ENCODE peak calls at places on chromosome 10, in five cellular contexts. One of them, this sample, is unnamed.

GRCh38 chr10:110205051-110205675 is 2.2 kb upstream of the MXI1 start:
- DNase-seq in esophagus squamous epithelium: no peak
- DNase-seq in tibial nerve: no peak
- DNase-seq in Panc1: no peak
- DNase-seq in CD4-positive, alpha-beta memory T cell: no peak
- DNase-seq in this sample: no peak

GRCh38 chr10:122774269-122774668 is 71.4 kb downstream of the CUZD1 start:
- DNase-seq in esophagus squamous epithelium: no peak
- DNase-seq in tibial nerve: no peak
- DNase-seq in Panc1: no peak
- DNase-seq in CD4-positive, alpha-beta memory T cell: no peak
- DNase-seq in this sample: no peak

GRCh38 chr10:72126184-72126871 is 38.0 kb upstream of the SPOCK2 start:
- DNase-seq in esophagus squamous epithelium: no peak
- DNase-seq in tibial nerve: no peak
- DNase-seq in Panc1: no peak
- DNase-seq in CD4-positive, alpha-beta memory T cell: peak; percentile 25
- DNase-seq in this sample: no peak

GRCh38 chr10:49758249-49758930 is 3.7 kb downstream of the OGDHL start:
- DNase-seq in esophagus squamous epithelium: no peak
- DNase-seq in tibial nerve: no peak
- DNase-seq in Panc1: no peak
- DNase-seq in CD4-positive, alpha-beta memory T cell: no peak
- DNase-seq in this sample: no peak

GRCh38 chr10:27426948-27427467 is 77.1 kb upstream of the RAB18 start:
- DNase-seq in esophagus squamous epithelium: no peak
- DNase-seq in tibial nerve: no peak
- DNase-seq in Panc1: no peak
- DNase-seq in CD4-positive, alpha-beta memory T cell: no peak
- DNase-seq in this sample: no peak

GRCh38 chr10:5461914-5462840 is 37.2 kb downstream of the CALML5 start:
- DNase-seq in esophagus squamous epithelium: no peak
- DNase-seq in tibial nerve: no peak
- DNase-seq in Panc1: no peak
- DNase-seq in CD4-positive, alpha-beta memory T cell: no peak
- DNase-seq in this sample: no peak

GRCh38 chr10:77501152-77501845 is 136.3 kb downstream of the KCNMA1 start:
- DNase-seq in esophagus squamous epithelium: no peak
- DNase-seq in tibial nerve: no peak
- DNase-seq in Panc1: peak; percentile 86
- DNase-seq in CD4-positive, alpha-beta memory T cell: no peak
- DNase-seq in this sample: no peak

GRCh38 chr10:18044976-18045720 is 93.4 kb downstream of the SLC39A12 start:
- DNase-seq in esophagus squamous epithelium: no peak
- DNase-seq in tibial nerve: no peak
- DNase-seq in Panc1: no peak
- DNase-seq in CD4-positive, alpha-beta memory T cell: no peak
- DNase-seq in this sample: no peak

GRCh38 chr10:97574374-97575100 is 2.0 kb downstream of the ANKRD2 start:
- DNase-seq in esophagus squamous epithelium: no peak
- DNase-seq in tibial nerve: no peak
- DNase-seq in Panc1: peak; percentile 94
- DNase-seq in CD4-positive, alpha-beta memory T cell: no peak
- DNase-seq in this sample: no peak

GRCh38 chr10:89805599-89806013 is 104.2 kb downstream of the KIF20B start:
- DNase-seq in esophagus squamous epithelium: no peak
- DNase-seq in tibial nerve: no peak
- DNase-seq in Panc1: no peak
- DNase-seq in CD4-positive, alpha-beta memory T cell: no peak
- DNase-seq in this sample: no peak

GRCh38 chr10:77041636-77042258 is 595.9 kb downstream of the KCNMA1 start:
- DNase-seq in esophagus squamous epithelium: no peak
- DNase-seq in tibial nerve: no peak
- DNase-seq in Panc1: no peak
- DNase-seq in CD4-positive, alpha-beta memory T cell: peak; percentile 29
- DNase-seq in this sample: peak; percentile 1

GRCh38 chr10:86644412-86645110 is 9.8 kb upstream of the OPN4 start:
- DNase-seq in esophagus squamous epithelium: no peak
- DNase-seq in tibial nerve: no peak
- DNase-seq in Panc1: no peak
- DNase-seq in CD4-positive, alpha-beta memory T cell: no peak
- DNase-seq in this sample: no peak

GRCh38 chr10:82162549-82163210 is 287.7 kb downstream of the NRG3 start:
- DNase-seq in esophagus squamous epithelium: no peak
- DNase-seq in tibial nerve: no peak
- DNase-seq in Panc1: no peak
- DNase-seq in CD4-positive, alpha-beta memory T cell: no peak
- DNase-seq in this sample: no peak
- H3K9me3 ChIP-seq in esophagus squamous epithelium: no peaks in the 10 kb centered on the region
- H3K9me3 ChIP-seq in tibial nerve: no peaks in the 10 kb centered on the region
- H3K9me3 ChIP-seq in Panc1: peaks cover 4% of the 10 kb centered on the region
- H3K9me3 ChIP-seq in CD4-positive, alpha-beta memory T cell: no peaks in the 10 kb centered on the region
- H3K9me3 ChIP-seq in this sample: no peaks in the 10 kb centered on the region

DNA sequence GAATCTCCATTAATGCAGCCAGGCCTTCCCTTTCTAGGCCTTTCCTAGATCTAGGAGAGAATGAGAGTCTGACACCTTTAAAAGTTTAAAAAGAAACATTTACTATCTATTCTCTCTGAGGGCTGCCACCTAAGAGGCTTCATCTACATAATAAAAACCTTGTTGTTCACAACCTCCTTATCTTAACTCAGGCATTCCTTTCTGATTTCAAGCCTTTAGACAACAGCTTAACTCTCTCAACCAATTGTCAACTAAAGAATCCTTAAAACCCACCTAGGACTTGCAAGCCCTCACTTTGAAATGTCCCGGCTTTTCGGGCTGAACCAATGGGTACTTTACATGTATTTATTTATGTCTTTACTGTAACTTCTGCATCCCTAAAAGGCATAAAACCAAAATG is 64.3 kb upstream of the RET start:
- DNase-seq in esophagus squamous epithelium: no peak
- DNase-seq in tibial nerve: no peak
- DNase-seq in Panc1: no peak
- DNase-seq in CD4-positive, alpha-beta memory T cell: no peak
- DNase-seq in this sample: no peak
- H3K27ac ChIP-seq in esophagus squamous epithelium: no peak overlapping the region
- H3K27ac ChIP-seq in tibial nerve: no peak overlapping the region
- H3K27ac ChIP-seq in Panc1: no peak overlapping the region
- H3K27ac ChIP-seq in CD4-positive, alpha-beta memory T cell: no peak overlapping the region
- H3K27ac ChIP-seq in this sample: no peak overlapping the region

DNA sequence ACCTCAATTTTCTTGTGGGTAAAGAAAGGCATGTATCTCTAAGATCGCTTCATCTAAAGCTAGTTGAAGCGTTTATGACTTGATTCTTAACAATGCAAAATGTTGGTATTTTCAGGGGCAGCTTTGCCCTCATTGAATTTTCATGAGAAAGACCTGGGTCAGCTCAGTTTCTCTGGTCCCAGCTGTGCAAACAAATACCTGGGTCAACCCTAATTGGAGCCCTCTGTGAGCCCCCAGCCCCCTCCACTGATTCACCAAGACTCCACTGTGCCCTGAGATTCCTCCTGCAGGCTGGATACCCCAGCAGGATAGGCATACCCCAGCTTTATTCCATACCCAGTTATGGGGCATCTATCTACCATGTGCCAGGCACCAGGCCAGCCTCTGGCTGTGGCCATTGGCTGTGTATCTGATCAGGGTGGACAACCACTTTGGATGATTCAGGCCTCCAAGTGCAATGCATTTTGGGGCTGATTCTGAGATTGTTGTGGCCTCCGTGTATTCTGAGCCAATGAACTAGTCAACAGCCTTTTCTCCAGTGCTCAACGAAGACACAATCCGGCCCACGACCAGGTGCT is 201.9 kb downstream of the MYOF start:
- DNase-seq in esophagus squamous epithelium: no peak
- DNase-seq in tibial nerve: no peak
- DNase-seq in Panc1: no peak
- DNase-seq in CD4-positive, alpha-beta memory T cell: no peak
- DNase-seq in this sample: no peak
- H3K9me3 ChIP-seq in esophagus squamous epithelium: no peaks in the 10 kb centered on the region
- H3K9me3 ChIP-seq in tibial nerve: no peaks in the 10 kb centered on the region
- H3K9me3 ChIP-seq in Panc1: no peaks in the 10 kb centered on the region
- H3K9me3 ChIP-seq in CD4-positive, alpha-beta memory T cell: no peaks in the 10 kb centered on the region
- H3K9me3 ChIP-seq in this sample: no peaks in the 10 kb centered on the region

GRCh38 chr10:124926548-124926947 is 15.4 kb upstream of the ZRANB1 start:
- DNase-seq in esophagus squamous epithelium: no peak
- DNase-seq in tibial nerve: no peak
- DNase-seq in Panc1: no peak
- DNase-seq in CD4-positive, alpha-beta memory T cell: no peak
- DNase-seq in this sample: no peak

GRCh38 chr10:124928084-124928483 is 13.8 kb upstream of the ZRANB1 start:
- DNase-seq in esophagus squamous epithelium: no peak
- DNase-seq in tibial nerve: no peak
- DNase-seq in Panc1: no peak
- DNase-seq in CD4-positive, alpha-beta memory T cell: no peak
- DNase-seq in this sample: no peak

GRCh38 chr10:124918906-124919305 is 23.0 kb upstream of the ZRANB1 start:
- DNase-seq in esophagus squamous epithelium: no peak
- DNase-seq in tibial nerve: no peak
- DNase-seq in Panc1: no peak
- DNase-seq in CD4-positive, alpha-beta memory T cell: no peak
- DNase-seq in this sample: no peak

GRCh38 chr10:124921261-124921660 is 20.7 kb upstream of the ZRANB1 start:
- DNase-seq in esophagus squamous epithelium: no peak
- DNase-seq in tibial nerve: no peak
- DNase-seq in Panc1: no peak
- DNase-seq in CD4-positive, alpha-beta memory T cell: no peak
- DNase-seq in this sample: no peak

DNA sequence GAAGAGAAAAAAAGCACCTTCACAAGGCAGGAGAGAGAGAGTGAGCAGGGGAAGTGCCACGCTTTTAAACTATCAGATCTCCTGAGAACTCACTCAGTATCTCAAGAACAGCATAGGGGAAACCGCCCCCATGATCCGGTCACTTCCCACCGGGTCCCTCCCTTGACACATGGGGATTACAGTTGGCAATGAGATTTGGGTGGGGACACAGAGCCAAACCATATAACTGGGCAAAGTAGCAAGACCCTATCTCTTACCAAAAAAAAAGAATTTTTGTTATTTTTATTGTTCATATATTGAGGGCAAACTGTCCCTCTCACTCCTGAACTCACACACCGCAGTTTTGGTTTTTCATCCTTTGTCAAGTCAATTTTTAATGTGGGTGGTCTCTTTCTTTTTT is 18.2 kb upstream of the ZRANB1 start:
- DNase-seq in esophagus squamous epithelium: no peak
- DNase-seq in tibial nerve: no peak
- DNase-seq in Panc1: no peak
- DNase-seq in CD4-positive, alpha-beta memory T cell: no peak
- DNase-seq in this sample: no peak
- H3K27ac ChIP-seq in esophagus squamous epithelium: no peak overlapping the region
- H3K27ac ChIP-seq in tibial nerve: no peak overlapping the region
- H3K27ac ChIP-seq in Panc1: no peak overlapping the region
- H3K27ac ChIP-seq in CD4-positive, alpha-beta memory T cell: no peak overlapping the region
- H3K27ac ChIP-seq in this sample: no peak overlapping the region

DNA sequence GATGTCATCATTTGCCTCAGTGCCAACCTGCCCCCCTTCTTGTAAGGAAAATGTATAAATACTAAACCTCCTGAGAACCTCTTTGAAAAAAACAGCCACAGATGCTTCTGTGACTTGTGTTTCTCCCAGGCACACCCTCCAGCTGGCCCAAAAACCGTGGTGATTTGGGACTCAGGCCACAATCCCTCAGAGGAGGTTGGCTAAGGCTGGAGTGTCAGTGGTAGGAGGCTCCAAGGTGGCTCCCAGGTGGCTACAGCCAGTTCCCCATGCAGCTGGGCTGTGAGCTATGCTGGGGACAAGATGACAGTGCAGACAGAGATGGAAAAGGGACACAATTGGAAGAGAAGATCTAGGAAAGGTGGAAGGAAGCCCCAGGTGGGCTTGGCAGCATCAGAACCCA is 104.7 kb downstream of the CPXM2 start:
- DNase-seq in esophagus squamous epithelium: no peak
- DNase-seq in tibial nerve: no peak
- DNase-seq in Panc1: no peak
- DNase-seq in CD4-positive, alpha-beta memory T cell: no peak
- DNase-seq in this sample: no peak
- H3K9me3 ChIP-seq in esophagus squamous epithelium: peaks cover 15% of the 10 kb centered on the region
- H3K9me3 ChIP-seq in tibial nerve: no peaks in the 10 kb centered on the region
- H3K9me3 ChIP-seq in Panc1: no peaks in the 10 kb centered on the region
- H3K9me3 ChIP-seq in CD4-positive, alpha-beta memory T cell: no peaks in the 10 kb centered on the region
- H3K9me3 ChIP-seq in this sample: no peaks in the 10 kb centered on the region

GRCh38 chr10:33913194-33913593 is 578.7 kb upstream of the NRP1 start:
- DNase-seq in esophagus squamous epithelium: no peak
- DNase-seq in tibial nerve: no peak
- DNase-seq in Panc1: no peak
- DNase-seq in CD4-positive, alpha-beta memory T cell: no peak
- DNase-seq in this sample: no peak
- H3K27ac ChIP-seq in esophagus squamous epithelium: no peak overlapping the region
- H3K27ac ChIP-seq in tibial nerve: no peak overlapping the region
- H3K27ac ChIP-seq in Panc1: no peak overlapping the region
- H3K27ac ChIP-seq in CD4-positive, alpha-beta memory T cell: no peak overlapping the region
- H3K27ac ChIP-seq in this sample: no peak overlapping the region

GRCh38 chr10:9819756-9820494 is 1197.7 kb upstream of the CELF2 start:
- DNase-seq in esophagus squamous epithelium: no peak
- DNase-seq in tibial nerve: no peak
- DNase-seq in Panc1: no peak
- DNase-seq in CD4-positive, alpha-beta memory T cell: no peak
- DNase-seq in this sample: no peak
- H3K9me3 ChIP-seq in esophagus squamous epithelium: no peaks in the 10 kb centered on the region
- H3K9me3 ChIP-seq in tibial nerve: no peaks in the 10 kb centered on the region
- H3K9me3 ChIP-seq in Panc1: no peaks in the 10 kb centered on the region
- H3K9me3 ChIP-seq in CD4-positive, alpha-beta memory T cell: no peaks in the 10 kb centered on the region
- H3K9me3 ChIP-seq in this sample: no peaks in the 10 kb centered on the region

GRCh38 chr10:74022941-74023629 is 25.2 kb downstream of the VCL start:
- DNase-seq in esophagus squamous epithelium: no peak
- DNase-seq in tibial nerve: no peak
- DNase-seq in Panc1: no peak
- DNase-seq in CD4-positive, alpha-beta memory T cell: no peak
- DNase-seq in this sample: no peak
- H3K27ac ChIP-seq in esophagus squamous epithelium: no peak overlapping the region
- H3K27ac ChIP-seq in tibial nerve: no peak overlapping the region
- H3K27ac ChIP-seq in Panc1: peak overlapping the region; percentile 48
- H3K27ac ChIP-seq in CD4-positive, alpha-beta memory T cell: no peak overlapping the region
- H3K27ac ChIP-seq in this sample: no peak overlapping the region